ENCODE peak calls at places on chromosomes 3 and 15, in five cellular contexts. Z, S, O, U and B are unnamed samples.

GRCh38 chr15:82538961-82539689 is 1.1 kb downstream of the RPS17 start:
- DNase-seq in Z (no peak), S (no peak), O (no peak), U (no peak), B (no peak)

GRCh38 chr3:39255503-39256325 is 24.1 kb downstream of the CX3CR1 start:
- DNase-seq in Z (no peak), S (no peak), O (peak), U (peak), B (no peak)

GRCh38 chr3:27542469-27542868 is 58.3 kb upstream of the SLC4A7 start:
- DNase-seq in Z (no peak), S (no peak), O (no peak), U (no peak), B (no peak)

GRCh38 chr15:85689729-85690128 is 105.0 kb downstream of the KLHL25 start:
- DNase-seq in Z (peak), S (peak), O (no peak), U (no peak), B (no peak)

GRCh38 chr3:126927405-126927750 is 55.5 kb upstream of the PLXNA1 start:
- DNase-seq in Z (no peak), S (no peak), O (no peak), U (no peak), B (no peak)

GRCh38 chr3:41144631-41145030 is 54.7 kb upstream of the CTNNB1 start:
- DNase-seq in Z (no peak), S (no peak), O (no peak), U (no peak), B (no peak)

GRCh38 chr15:73996939-73997338 is 2.4 kb downstream of the PML start:
- DNase-seq in Z (peak), S (peak), O (no peak), U (no peak), B (no peak)

GRCh38 chr3:45881031-45882022 is 5.0 kb upstream of the CCR9 start:
- DNase-seq in Z (peak), S (no peak), O (no peak), U (peak), B (no peak)

GRCh38 chr3:37974928-37975223 is 15.7 kb upstream of the VILL start:
- DNase-seq in Z (no peak), S (no peak), O (no peak), U (no peak), B (no peak)
- TF ChIP-seq CTCF in Z (no peak), S (peak), O (no peak), U (no peak), B (no peak)

GRCh38 chr3:138426211-138426610 is 8.2 kb upstream of the ESYT3 start:
- DNase-seq in Z (peak), S (no peak), O (no peak), U (peak), B (no peak)
- TF ChIP-seq CTCF in Z (peak), S (no peak), O (peak), U (peak), B (peak)

GRCh38 chr3:194572944-194573491 is 60.2 kb downstream of the TMEM44 start:
- DNase-seq in Z (peak), S (no peak), O (no peak), U (peak), B (no peak)

GRCh38 chr3:194575484-194576210 is 57.6 kb downstream of the TMEM44 start:
- DNase-seq in Z (peak), S (no peak), O (peak), U (peak), B (no peak)

GRCh38 chr3:194573680-194574437 is 59.4 kb downstream of the TMEM44 start:
- DNase-seq in Z (peak), S (peak), O (peak), U (peak), B (no peak)

GRCh38 chr3:194572131-194572789 is 61.0 kb downstream of the TMEM44 start:
- DNase-seq in Z (peak), S (no peak), O (peak), U (peak), B (peak)

GRCh38 chr3:194574639-194575483 is 58.4 kb downstream of the TMEM44 start:
- DNase-seq in Z (peak), S (no peak), O (no peak), U (peak), B (no peak)
- TF ChIP-seq CTCF in Z (peak), S (no peak), O (no peak), U (peak), B (peak)

GRCh38 chr3:160133757-160134156 is 91.5 kb upstream of the C3orf80 start:
- DNase-seq in Z (no peak), S (peak), O (no peak), U (peak), B (no peak)
- TF ChIP-seq CTCF in Z (peak), S (no peak), O (peak), U (no peak), B (no peak)

DNA sequence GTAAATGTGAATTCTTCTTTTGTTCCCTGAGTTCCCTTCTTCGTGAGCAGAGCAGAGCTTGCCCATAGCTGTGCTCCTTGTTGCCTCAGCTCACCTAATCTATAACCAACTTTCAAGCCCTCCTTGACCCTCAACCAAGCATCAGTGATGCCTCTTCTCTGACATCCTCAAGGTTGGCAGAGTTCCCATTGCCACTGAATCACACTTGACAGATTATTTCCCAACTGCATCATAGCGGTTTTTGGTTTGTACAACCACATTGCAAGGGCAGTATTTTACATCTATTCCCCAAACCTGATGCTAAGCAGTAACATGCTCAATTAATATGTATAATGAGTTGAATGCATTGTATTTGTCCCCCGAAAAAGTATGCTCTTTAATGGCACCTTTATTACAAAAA is 133.0 kb upstream of the SNTN start:
- DNase-seq in Z (no peak), S (no peak), O (no peak), U (peak), B (peak)
- TF ChIP-seq CTCF in Z (no peak), S (no peak), O (no peak), U (no peak), B (no peak)